ENCODE peak calls at places on chromosomes 13 and 19, in six cellular contexts. O, Z, K, B, W and F are unnamed samples.

GRCh38 chr19:41304706-41305483 is 5.1 kb upstream of the CCDC97 start:
- DNase-seq in W (peak; percentile 29), B (no peak), Z (no peak), K (no peak), O (no peak), F (no peak)

GRCh38 chr19:13398780-13399726 is 107.2 kb downstream of the CACNA1A start:
- DNase-seq in O (no peak), B (no peak), Z (peak; percentile 79), K (peak; percentile 97), W (no peak), F (peak; percentile 93)

GRCh38 chr13:49517461-49517860 is 21.7 kb downstream of the PHF11 start:
- DNase-seq in Z (peak; percentile 31), K (no peak), B (peak; percentile 12), O (no peak), W (no peak), F (no peak)

GRCh38 chr19:32067686-32068085 is 277.7 kb upstream of the ZNF507 start:
- DNase-seq in Z (no peak), W (no peak), B (no peak), K (no peak), O (no peak), F (no peak)

GRCh38 chr19:14333101-14333871 is 48.0 kb upstream of the ADGRE5 start:
- DNase-seq in O (no peak), B (peak; percentile 19), Z (peak; percentile 20), K (peak; percentile 23), W (peak; percentile 67), F (peak; percentile 39)

GRCh38 chr19:50721441-50722137 is 1.6 kb upstream of the CLEC11A start:
- DNase-seq in W (no peak), B (no peak), K (no peak), O (no peak), Z (no peak), F (no peak)

GRCh38 chr19:32539240-32539916 is 41.6 kb upstream of the PDCD5 start:
- DNase-seq in O (no peak), B (no peak), Z (no peak), K (no peak), W (no peak), F (no peak)

GRCh38 chr19:12365094-12365371 is 450 bp downstream of the ZNF442 start:
- DNase-seq in B (no peak), Z (peak; percentile 18), W (no peak), O (no peak), K (no peak), F (peak; percentile 36)

GRCh38 chr19:46220038-46220615 is 9.4 kb upstream of the IGFL1 start:
- DNase-seq in K (no peak), Z (no peak), B (no peak), W (no peak), O (no peak), F (no peak)

GRCh38 chr13:99501952-99502310 is 659 bp downstream of the TM9SF2 start:
- DNase-seq in Z (peak; percentile 23), W (no peak), K (peak; percentile 23), B (peak; percentile 39), O (no peak), F (peak; percentile 23)

GRCh38 chr19:41364546-41365391 is 820 bp upstream of the B9D2 start:
- DNase-seq in Z (no peak), W (no peak), O (no peak), B (no peak), K (no peak), F (no peak)

GRCh38 chr13:25286308-25286968 is 850 bp downstream of the MTMR6 start:
- DNase-seq in Z (peak; percentile 40), K (peak; percentile 63), B (peak; percentile 37), O (no peak), W (no peak), F (peak; percentile 57)

GRCh38 chr19:48745208-48745995 is 1.3 kb downstream of the IZUMO1 start:
- DNase-seq in B (peak; percentile 68), K (peak; percentile 76), Z (peak; percentile 52), O (no peak), W (no peak), F (peak; percentile 72)

GRCh38 chr19:44905437-44906160 is at the start of gene APOE:
- DNase-seq in Z (peak; percentile 47), O (no peak), K (no peak), W (no peak), B (peak; percentile 71), F (peak; percentile 72)

GRCh38 chr13:94726425-94726824 is 14.1 kb upstream of the SOX21 start:
- DNase-seq in B (no peak), W (no peak), O (no peak), K (no peak), Z (no peak), F (no peak)

GRCh38 chr13:106212436-106213010 is 322.9 kb downstream of the EFNB2 start:
- DNase-seq in O (no peak), K (no peak), W (no peak), B (no peak), Z (peak; percentile 45), F (no peak)
- H3K4me3 ChIP-seq in O (no peak overlapping the region), K (no peak overlapping the region), W (no peak overlapping the region), B (no peak overlapping the region), Z (no peak overlapping the region), F (no peak overlapping the region)

DNA sequence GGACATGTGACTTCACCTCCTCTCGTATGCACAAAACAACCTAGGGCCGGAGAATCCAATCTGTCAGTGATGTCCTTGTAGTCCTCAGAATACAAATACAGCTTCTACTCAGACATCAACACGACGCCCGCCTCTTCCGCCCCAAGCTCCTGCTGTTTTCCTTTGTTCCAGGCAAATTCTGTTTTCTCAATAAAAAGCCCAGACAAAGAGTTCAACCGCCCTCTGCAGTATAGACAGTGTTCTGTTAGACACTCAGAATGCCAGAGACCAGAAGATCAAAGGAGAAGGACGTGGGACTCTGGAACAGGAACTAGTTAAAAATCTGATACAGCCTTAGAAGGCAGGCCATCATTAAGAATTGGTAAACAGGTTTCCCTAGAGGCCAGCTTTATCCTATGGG is 42.0 kb upstream of the GGACT start:
- DNase-seq in Z (no peak), K (no peak), W (no peak), O (no peak), B (no peak), F (no peak)
- TF ChIP-seq CTCF in Z (no peak), K (no peak), W (no peak), O (no peak), B (no peak), F (no peak)

DNA sequence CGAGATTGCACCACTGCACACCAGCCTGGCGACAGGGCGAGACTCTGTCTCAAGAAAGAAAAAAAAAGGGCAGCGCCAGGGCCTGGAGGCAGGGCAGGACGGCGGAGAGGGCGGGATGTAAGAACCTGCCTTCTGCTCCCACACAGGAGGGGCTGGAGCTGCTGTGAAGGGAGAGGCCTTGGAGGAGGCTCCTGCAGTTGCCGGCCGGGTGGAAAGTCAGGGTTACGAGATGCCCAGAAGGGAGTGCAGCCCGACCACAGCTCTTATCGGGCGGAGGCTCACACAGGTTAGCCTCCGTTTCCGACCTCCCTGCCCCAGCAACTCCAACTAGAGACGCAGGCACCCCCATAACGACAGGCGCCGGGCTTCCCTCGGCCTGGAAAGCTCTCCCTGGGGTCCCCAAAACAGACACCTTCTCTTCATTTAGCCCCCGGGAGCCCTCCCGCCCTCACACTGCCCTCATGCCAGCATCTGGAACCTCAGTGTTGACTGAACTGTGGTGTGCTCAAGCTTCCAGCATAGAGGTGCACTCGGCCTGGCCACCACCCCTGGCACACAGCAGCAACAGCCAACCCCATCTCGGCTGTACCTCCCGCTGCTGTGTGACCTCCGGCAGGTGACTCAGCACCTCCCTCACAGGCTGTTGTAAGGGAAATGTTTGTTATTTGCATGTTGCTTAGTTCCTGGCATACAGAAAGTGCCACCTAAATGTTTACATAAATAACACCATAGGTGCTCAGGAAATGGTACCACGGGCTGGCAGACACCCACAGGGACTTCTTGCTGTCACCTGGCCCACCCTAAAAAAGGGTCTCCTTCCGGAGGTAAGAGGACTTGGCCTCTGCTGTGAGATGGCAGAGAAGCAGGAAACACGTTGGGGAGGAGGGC is 1.3 kb downstream of the PLPP2 start:
- DNase-seq in K (peak; percentile 58), Z (no peak), W (peak; percentile 85), O (no peak), B (no peak), F (peak; percentile 52)
- H3K4me3 ChIP-seq in K (no peak overlapping the region), Z (no peak overlapping the region), W (peak overlapping the region; percentile 36), O (peak overlapping the region; percentile 65), B (no peak overlapping the region), F (peak overlapping the region; percentile 29)

GRCh38 chr19:24159707-24160106 is 72.7 kb downstream of the ZNF254 start:
- DNase-seq in B (no peak), W (no peak), K (peak; percentile 23), O (no peak), Z (peak; percentile 3), F (peak; percentile 24)
- TF ChIP-seq CTCF in B (peak; percentile 32), W (peak; percentile 15), K (peak; percentile 60), O (no peak), Z (peak; percentile 35), F (peak; percentile 55)

DNA sequence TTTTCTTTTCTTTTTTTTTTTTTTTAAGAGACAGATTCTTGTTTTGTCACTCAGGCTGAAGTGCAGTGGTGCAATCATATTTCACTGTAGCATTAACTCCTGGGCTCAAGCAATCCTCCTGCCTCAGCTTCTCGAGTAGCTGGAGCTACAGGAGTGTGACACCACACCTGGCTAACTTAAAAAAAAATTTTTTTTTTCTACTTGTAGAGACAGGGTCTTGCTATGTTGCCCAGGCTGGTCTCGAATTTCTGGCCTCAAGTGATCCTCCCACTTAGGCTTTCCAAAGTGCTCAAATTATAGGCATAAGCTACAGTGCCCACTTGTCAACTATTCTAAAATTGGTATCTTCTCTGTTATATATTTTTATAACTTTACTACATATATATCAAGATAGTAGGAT is 6.6 kb downstream of the ELF1 start:
- DNase-seq in O (no peak), Z (no peak), B (no peak), K (no peak), W (no peak), F (no peak)
- H3K4me3 ChIP-seq in O (no peak overlapping the region), Z (no peak overlapping the region), B (no peak overlapping the region), K (no peak overlapping the region), W (no peak overlapping the region), F (no peak overlapping the region)

GRCh38 chr19:3234800-3235199 is 10.3 kb downstream of the CELF5 start:
- DNase-seq in Z (no peak), W (no peak), B (no peak), O (no peak), K (no peak), F (no peak)
- TF ChIP-seq CTCF in Z (no peak), W (no peak), B (peak; percentile 22), O (no peak), K (peak; percentile 38), F (peak; percentile 17)